ENCODE peak calls at places on chromosome 21, in ten cellular contexts. H is GM12878; J is naive thymus-derived CD4-positive, alpha-beta T cell; O is right atrium auricular region; I is OCI-LY7; K is psoas muscle; Z is spleen; W is astrocyte; E is GM23248; L is heart right ventricle. B is an unnamed sample.

GRCh38 chr21:32813265-32813903 is 41.8 kb upstream of the PAXBP1 start:
- DNase-seq in E (no peak), Z (no peak), K (no peak), O (no peak), W (no peak), H (no peak), L (no peak), J (no peak), I (peak), B (no peak)

GRCh38 chr21:41360072-41360821 is 1.6 kb upstream of the MX2 start:
- DNase-seq in O (peak), E (peak), H (no peak), W (peak), J (no peak), K (peak), L (no peak), Z (peak), I (peak), B (no peak)

GRCh38 chr21:16794944-16795343 is 717.9 kb upstream of the CXADR start:
- DNase-seq in W (peak), J (no peak), Z (no peak), I (no peak), K (no peak), E (peak), H (no peak), O (peak), L (no peak), B (no peak)

GRCh38 chr21:40731206-40731605 is 115.8 kb downstream of the DSCAM start:
- DNase-seq in K (no peak), L (no peak), I (no peak), Z (no peak), E (no peak), H (no peak), W (no peak), J (no peak), O (no peak), B (no peak)

GRCh38 chr21:40754466-40754865 is 92.5 kb downstream of the DSCAM start:
- DNase-seq in Z (no peak), H (no peak), J (no peak), I (no peak), L (peak), E (no peak), O (no peak), W (no peak), K (no peak), B (no peak)

GRCh38 chr21:31293986-31294385 is 50.1 kb downstream of the TIAM1 start:
- DNase-seq in O (no peak), W (peak), J (no peak), Z (no peak), L (no peak), K (no peak), E (peak), I (no peak), H (no peak), B (no peak)

GRCh38 chr21:14706712-14707111 is 160.6 kb upstream of the SAMSN1 start:
- DNase-seq in Z (no peak), L (no peak), K (no peak), H (no peak), E (no peak), W (no peak), J (no peak), O (no peak), I (no peak), B (no peak)

GRCh38 chr21:34812510-34813265 is 143.9 kb downstream of the CLIC6 start:
- DNase-seq in O (no peak), K (no peak), W (peak), L (no peak), I (no peak), Z (no peak), J (no peak), H (no peak), E (peak), B (no peak)

GRCh38 chr21:27425574-27425973 is 458.7 kb upstream of the ADAMTS5 start:
- DNase-seq in L (no peak), Z (no peak), K (no peak), E (peak), H (no peak), O (no peak), I (no peak), W (peak), J (no peak), B (no peak)

GRCh38 chr21:15549671-15550070 is 180.1 kb upstream of the USP25 start:
- DNase-seq in H (no peak), K (no peak), Z (no peak), E (peak), O (no peak), I (no peak), W (peak), L (no peak), J (no peak), B (no peak)

GRCh38 chr21:35349378-35350080 is 300.4 kb upstream of the RUNX1 start:
- DNase-seq in H (no peak), W (peak), L (no peak), O (no peak), J (no peak), I (no peak), E (peak), K (no peak), Z (no peak), B (no peak)

GRCh38 chr21:34187935-34188334 is 114.6 kb downstream of the MRPS6 start:
- DNase-seq in O (no peak), H (no peak), J (no peak), L (peak), K (peak), E (peak), I (no peak), Z (no peak), W (peak), B (peak)

GRCh38 chr21:39686636-39687035 is 58.3 kb upstream of the IGSF5 start:
- DNase-seq in O (no peak), E (no peak), H (no peak), J (no peak), W (no peak), Z (no peak), K (no peak), L (no peak), I (no peak), B (no peak)

GRCh38 chr21:27424601-27425000 is 457.7 kb upstream of the ADAMTS5 start:
- DNase-seq in E (peak), K (no peak), O (no peak), J (no peak), L (no peak), I (no peak), Z (no peak), H (no peak), W (peak), B (no peak)

GRCh38 chr21:21297211-21297610 is 299.0 kb downstream of the NCAM2 start:
- DNase-seq in E (no peak), H (no peak), J (no peak), W (no peak), O (no peak), K (no peak), I (no peak), Z (no peak), L (no peak), B (no peak)

GRCh38 chr21:39472211-39472610 is 20.4 kb downstream of the SH3BGR start:
- DNase-seq in E (no peak), H (no peak), Z (no peak), K (no peak), L (no peak), I (no peak), J (no peak), O (no peak), W (no peak), B (no peak)

GRCh38 chr21:15001773-15002647 is 62.8 kb downstream of the NRIP1 start:
- DNase-seq in W (no peak), K (no peak), H (peak), O (no peak), Z (no peak), E (no peak), I (no peak), J (no peak), L (no peak), B (no peak)

GRCh38 chr21:14114251-14114650 is 96.5 kb downstream of the LIPI start:
- DNase-seq in Z (no peak), H (no peak), O (no peak), J (no peak), E (no peak), I (no peak), K (no peak), L (no peak), W (no peak), B (no peak)

GRCh38 chr21:35190201-35190701 is 141.1 kb upstream of the RUNX1 start:
- DNase-seq in L (no peak), E (peak), Z (no peak), W (peak), J (no peak), K (no peak), O (no peak), H (no peak), I (no peak), B (no peak)

GRCh38 chr21:33751120-33751519 is 108.8 kb downstream of the ITSN1 start:
- DNase-seq in I (no peak), K (no peak), W (peak), J (no peak), O (no peak), H (no peak), Z (no peak), E (peak), L (no peak), B (no peak)

GRCh38 chr21:41506526-41507520 is 1.1 kb downstream of the TMPRSS2 start:
- DNase-seq in I (no peak), L (no peak), J (no peak), W (no peak), Z (no peak), K (no peak), E (peak), O (no peak), H (no peak), B (no peak)

GRCh38 chr21:35120631-35121180 is 71.6 kb upstream of the RUNX1 start:
- DNase-seq in J (no peak), E (no peak), I (no peak), O (no peak), K (no peak), L (no peak), Z (no peak), W (no peak), H (no peak), B (no peak)

GRCh38 chr21:28640326-28640725 is 352.4 kb downstream of the LTN1 start:
- DNase-seq in Z (no peak), L (no peak), I (no peak), E (no peak), W (no peak), H (no peak), J (no peak), K (no peak), O (no peak), B (no peak)

GRCh38 chr21:28642891-28643290 is 349.8 kb downstream of the LTN1 start:
- DNase-seq in H (no peak), O (no peak), E (no peak), W (no peak), Z (no peak), K (no peak), L (no peak), I (no peak), J (no peak), B (no peak)

GRCh38 chr21:28641731-28642130 is 350.9 kb downstream of the LTN1 start:
- DNase-seq in J (no peak), L (no peak), W (no peak), I (no peak), H (no peak), K (no peak), Z (no peak), E (no peak), O (no peak), B (no peak)

GRCh38 chr21:28636988-28637691 is 355.5 kb downstream of the LTN1 start:
- DNase-seq in K (no peak), E (peak), L (no peak), I (no peak), O (no peak), Z (no peak), J (no peak), W (peak), H (no peak), B (no peak)

DNA sequence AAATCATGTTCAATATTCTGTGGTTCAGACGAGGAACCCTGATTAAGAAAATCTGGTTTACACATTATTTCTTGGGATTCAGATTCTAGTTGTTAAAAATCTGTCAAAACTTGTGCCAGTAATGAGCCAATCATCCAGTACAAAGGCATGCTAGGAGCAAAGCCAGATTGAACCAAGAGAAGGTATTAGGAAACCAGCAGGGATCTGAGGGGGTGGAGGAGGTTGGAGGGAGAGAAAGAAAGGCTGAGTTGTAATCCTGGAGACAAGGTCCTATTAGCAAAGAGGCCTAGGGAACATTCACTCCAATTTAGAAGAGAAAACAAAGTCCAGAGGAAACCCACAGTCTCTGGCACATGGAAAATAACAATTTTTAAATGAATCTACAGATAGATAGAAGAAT is 352.9 kb downstream of the LTN1 start:
- DNase-seq in L (no peak), O (no peak), I (no peak), H (no peak), E (peak), W (peak), Z (no peak), J (no peak), K (no peak), B (no peak)
- H3K4me3 ChIP-seq in L (no peak), O (no peak), I (no peak), H (no peak), E (no peak), W (no peak), Z (no peak), J (no peak), K (no peak), B (no peak)

GRCh38 chr21:36749935-36750578 is 51.1 kb downstream of the SIM2 start:
- DNase-seq in K (no peak), Z (peak), E (peak), L (no peak), O (no peak), J (no peak), W (peak), H (no peak), I (no peak), B (no peak)

GRCh38 chr21:36750579-36750959 is 51.7 kb downstream of the SIM2 start:
- DNase-seq in E (no peak), Z (no peak), W (peak), H (no peak), O (no peak), L (no peak), K (no peak), I (no peak), J (no peak), B (no peak)

GRCh38 chr21:36753556-36753955 is 54.6 kb downstream of the SIM2 start:
- DNase-seq in W (peak), H (no peak), K (no peak), L (no peak), E (peak), I (no peak), Z (no peak), O (no peak), J (no peak), B (no peak)

GRCh38 chr21:36754241-36754881 is 55.4 kb downstream of the SIM2 start:
- DNase-seq in H (no peak), E (no peak), W (peak), L (no peak), Z (no peak), J (no peak), O (no peak), I (no peak), K (no peak), B (no peak)

GRCh38 chr21:36751383-36751782 is 52.5 kb downstream of the SIM2 start:
- DNase-seq in H (no peak), L (no peak), E (no peak), W (no peak), O (no peak), Z (peak), J (no peak), I (no peak), K (no peak), B (no peak)
- H3K4me3 ChIP-seq in H (no peak), L (no peak), E (no peak), W (no peak), O (no peak), Z (peak), J (no peak), I (no peak), K (no peak), B (no peak)

GRCh38 chr21:28738305-28738704 is 254.4 kb downstream of the LTN1 start:
- DNase-seq in Z (no peak), I (no peak), E (no peak), K (no peak), O (no peak), J (no peak), W (no peak), H (no peak), L (no peak), B (no peak)

GRCh38 chr21:28737671-28738279 is 254.9 kb downstream of the LTN1 start:
- DNase-seq in L (no peak), O (no peak), H (no peak), K (no peak), Z (no peak), I (no peak), W (peak), E (peak), J (no peak), B (no peak)

GRCh38 chr21:28742527-28742926 is 250.2 kb downstream of the LTN1 start:
- DNase-seq in L (no peak), I (no peak), J (no peak), O (no peak), Z (no peak), E (peak), W (no peak), H (no peak), K (no peak), B (no peak)

GRCh38 chr21:28734522-28735175 is 258.0 kb downstream of the LTN1 start:
- DNase-seq in E (no peak), W (no peak), H (no peak), J (no peak), O (no peak), L (no peak), Z (no peak), I (no peak), K (no peak), B (no peak)

DNA sequence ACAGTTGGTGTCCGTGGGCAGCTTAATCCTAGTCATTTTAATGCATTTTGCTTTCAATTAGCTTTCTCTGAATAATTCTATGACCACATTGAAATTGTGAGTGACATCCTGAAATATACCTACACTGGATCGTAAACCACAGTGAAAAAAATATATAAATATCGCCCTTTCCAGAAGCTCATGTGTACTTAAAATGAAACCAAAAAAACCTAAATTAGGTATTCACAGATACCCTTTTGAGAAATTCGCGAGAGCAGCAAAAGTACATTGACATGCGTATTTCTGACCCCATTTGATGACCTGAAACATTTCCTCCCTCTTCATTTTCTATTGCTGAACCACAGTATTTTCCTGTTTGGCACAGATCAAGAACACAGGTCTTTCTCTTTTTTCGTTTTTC is 253.8 kb downstream of the LTN1 start:
- DNase-seq in E (no peak), K (no peak), W (no peak), Z (no peak), O (no peak), I (no peak), H (no peak), L (no peak), J (no peak), B (no peak)
- H3K4me3 ChIP-seq in E (no peak), K (no peak), W (no peak), Z (no peak), O (no peak), I (no peak), H (no peak), L (no peak), J (no peak), B (no peak)

GRCh38 chr21:38272215-38272614 is 15.4 kb downstream of the KCNJ15 start:
- DNase-seq in I (no peak), E (no peak), L (no peak), O (no peak), K (no peak), J (no peak), W (no peak), H (no peak), Z (peak), B (no peak)
- H3K4me3 ChIP-seq in I (no peak), E (no peak), L (no peak), O (no peak), K (no peak), J (no peak), W (no peak), H (no peak), Z (no peak), B (no peak)

DNA sequence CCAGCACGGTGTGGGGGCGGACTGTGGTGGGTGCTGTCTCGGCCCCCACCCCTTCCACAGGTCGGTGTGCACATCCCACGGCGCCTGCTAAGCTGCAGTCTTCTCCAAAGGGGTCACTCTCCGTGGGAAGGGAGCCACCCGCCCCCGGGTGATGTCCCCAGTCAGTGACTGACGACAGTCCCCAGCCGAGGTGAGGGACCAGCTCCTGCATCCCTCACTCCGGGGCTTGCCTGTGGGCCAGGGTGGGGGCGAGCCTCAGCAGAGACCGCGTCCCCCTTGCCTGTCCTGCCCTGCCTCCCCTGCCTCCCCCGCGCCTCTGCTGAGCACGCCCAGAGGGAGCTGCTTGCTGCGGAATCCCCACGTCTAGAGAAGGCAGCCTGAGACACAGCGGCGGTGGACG is 35.9 kb upstream of the PDE9A start:
- DNase-seq in H (no peak), O (no peak), I (no peak), J (no peak), K (no peak), L (no peak), E (no peak), Z (peak), W (no peak), B (peak)
- H3K4me3 ChIP-seq in H (no peak), O (no peak), I (no peak), J (no peak), K (no peak), L (no peak), E (no peak), Z (no peak), W (no peak), B (no peak)

GRCh38 chr21:45361033-45361997 is 43.6 kb upstream of the COL18A1 start:
- DNase-seq in H (no peak), Z (no peak), J (no peak), W (no peak), E (no peak), I (no peak), K (peak), O (no peak), L (peak), B (no peak)
- H3K4me3 ChIP-seq in H (no peak), Z (no peak), J (no peak), W (no peak), E (no peak), I (no peak), K (no peak), O (no peak), L (no peak), B (no peak)

GRCh38 chr21:44353200-44353970 is at the start of gene TRPM2:
- DNase-seq in Z (peak), L (peak), J (peak), I (peak), W (no peak), O (no peak), E (peak), H (no peak), K (peak), B (peak)
- H3K4me3 ChIP-seq in Z (peak), L (peak), J (peak), I (peak), W (no peak), O (peak), E (no peak), H (peak), K (peak), B (no peak)